ENCODE peak calls at places on chromosome 17, in six cellular contexts. I, U, B, R, K and M are unnamed samples.

GRCh38 chr17:31211352-31212012 is 85.6 kb downstream of the OMG start:
- DNase-seq in U (no peak), K (no peak), B (peak; percentile 51), R (no peak), I (peak; percentile 49), M (no peak)

GRCh38 chr17:42276609-42277341 is 584 bp upstream of the STAT5B start:
- DNase-seq in U (no peak), K (no peak), I (peak; percentile 92), B (peak; percentile 88), R (no peak), M (peak; percentile 69)

GRCh38 chr17:51598824-51599223 is 338.5 kb downstream of the UTP18 start:
- DNase-seq in U (no peak), I (no peak), R (peak; percentile 13), K (no peak), B (no peak), M (peak; percentile 57)

GRCh38 chr17:68101992-68102758 is 66.6 kb downstream of the KPNA2 start:
- DNase-seq in U (no peak), B (no peak), I (peak; percentile 22), R (no peak), K (no peak), M (no peak)

GRCh38 chr17:19249681-19250080 is 12.5 kb downstream of the EPN2 start:
- DNase-seq in R (no peak), B (no peak), U (no peak), K (no peak), I (peak; percentile 33), M (no peak)

GRCh38 chr17:8629371-8630226 is 926 bp downstream of the MYH10 start:
- DNase-seq in U (no peak), R (no peak), B (no peak), I (peak; percentile 58), K (no peak), M (peak; percentile 63)

GRCh38 chr17:63185420-63185819 is 219.4 kb downstream of the TANC2 start:
- DNase-seq in U (no peak), R (no peak), I (no peak), B (no peak), K (no peak), M (no peak)

GRCh38 chr17:65181237-65182061 is 44.3 kb downstream of the RGS9 start:
- DNase-seq in I (no peak), U (no peak), R (no peak), B (no peak), K (no peak), M (no peak)

GRCh38 chr17:45172541-45173286 is 11.0 kb downstream of the HEXIM2 start:
- DNase-seq in R (no peak), B (peak; percentile 72), K (no peak), I (peak; percentile 20), U (no peak), M (peak; percentile 75)

GRCh38 chr17:42132941-42133340 is 10.3 kb downstream of the HSPB9 start:
- DNase-seq in K (no peak), I (peak; percentile 91), B (peak; percentile 81), R (no peak), U (no peak), M (no peak)

GRCh38 chr17:623121-623520 is 91.5 kb downstream of the VPS53 start:
- DNase-seq in R (no peak), U (no peak), I (no peak), K (no peak), B (no peak), M (no peak)
- H3K14ac ChIP-seq in R (no peak overlapping the region), U (no peak overlapping the region), I (no peak overlapping the region), K (no peak overlapping the region), B (no peak overlapping the region), M (no peak overlapping the region)

GRCh38 chr17:77619851-77620250 is 338.7 kb upstream of the TNRC6C start:
- DNase-seq in I (peak; percentile 65), U (no peak), K (no peak), B (peak; percentile 86), R (no peak), M (no peak)

GRCh38 chr17:77619326-77619725 is 339.2 kb upstream of the TNRC6C start:
- DNase-seq in I (no peak), R (no peak), B (no peak), U (no peak), K (no peak), M (no peak)

GRCh38 chr17:77618173-77618572 is 340.3 kb upstream of the TNRC6C start:
- DNase-seq in K (no peak), I (no peak), R (no peak), B (no peak), U (no peak), M (no peak)

GRCh38 chr17:77617516-77617915 is 341.0 kb upstream of the TNRC6C start:
- DNase-seq in B (no peak), R (no peak), I (no peak), U (no peak), K (no peak), M (no peak)

GRCh38 chr17:77618731-77619130 is 339.8 kb upstream of the TNRC6C start:
- DNase-seq in I (no peak), B (no peak), U (no peak), R (no peak), K (no peak), M (no peak)
- H3K14ac ChIP-seq in I (no peak overlapping the region), B (no peak overlapping the region), U (no peak overlapping the region), R (no peak overlapping the region), K (no peak overlapping the region), M (no peak overlapping the region)

GRCh38 chr17:56675876-56676660 is 82.6 kb downstream of the NOG start:
- DNase-seq in U (no peak), B (no peak), K (no peak), R (no peak), I (no peak), M (no peak)
- H3K14ac ChIP-seq in U (no peak overlapping the region), B (no peak overlapping the region), K (no peak overlapping the region), R (no peak overlapping the region), I (no peak overlapping the region), M (no peak overlapping the region)

GRCh38 chr17:72169823-72170222 is 49.0 kb downstream of the SOX9 start:
- DNase-seq in I (no peak), U (no peak), R (no peak), K (no peak), B (no peak), M (no peak)
- H3K14ac ChIP-seq in I (no peak overlapping the region), U (no peak overlapping the region), R (no peak overlapping the region), K (no peak overlapping the region), B (no peak overlapping the region), M (no peak overlapping the region)

GRCh38 chr17:56755310-56755709 is 78.4 kb downstream of the C17orf67 start:
- DNase-seq in R (no peak), K (no peak), I (no peak), B (no peak), U (no peak), M (no peak)
- H3K14ac ChIP-seq in R (no peak overlapping the region), K (no peak overlapping the region), I (peak overlapping the region; percentile 44), B (peak overlapping the region; percentile 56), U (peak overlapping the region; percentile 63), M (no peak overlapping the region)

GRCh38 chr17:79745641-79746105 is 14.9 kb downstream of the ENPP7 start:
- DNase-seq in I (no peak), B (no peak), R (no peak), K (no peak), U (no peak), M (no peak)
- H3K14ac ChIP-seq in I (no peak overlapping the region), B (no peak overlapping the region), R (no peak overlapping the region), K (no peak overlapping the region), U (no peak overlapping the region), M (no peak overlapping the region)

DNA sequence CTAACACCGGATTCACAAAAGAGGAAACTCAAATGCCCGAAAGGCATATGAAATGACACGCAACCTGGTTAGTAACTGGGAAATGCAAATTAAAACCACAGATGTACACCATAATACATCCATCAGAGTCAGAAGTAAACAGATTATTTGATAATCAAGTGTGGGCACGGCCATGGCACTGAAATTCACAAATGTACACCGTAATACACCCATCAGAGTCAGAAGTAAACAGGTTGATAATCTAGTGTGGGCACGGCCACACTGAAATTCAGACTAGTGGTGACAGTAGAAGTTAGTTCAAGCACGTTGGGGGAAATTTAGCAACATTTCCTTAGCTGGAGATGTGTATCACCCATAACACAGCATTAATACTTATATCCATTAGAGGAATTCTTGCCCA is 172.0 kb upstream of the RPH3AL start:
- DNase-seq in B (no peak), R (no peak), K (no peak), I (no peak), U (no peak), M (no peak)
- H3K14ac ChIP-seq in B (no peak overlapping the region), R (no peak overlapping the region), K (no peak overlapping the region), I (no peak overlapping the region), U (no peak overlapping the region), M (no peak overlapping the region)

DNA sequence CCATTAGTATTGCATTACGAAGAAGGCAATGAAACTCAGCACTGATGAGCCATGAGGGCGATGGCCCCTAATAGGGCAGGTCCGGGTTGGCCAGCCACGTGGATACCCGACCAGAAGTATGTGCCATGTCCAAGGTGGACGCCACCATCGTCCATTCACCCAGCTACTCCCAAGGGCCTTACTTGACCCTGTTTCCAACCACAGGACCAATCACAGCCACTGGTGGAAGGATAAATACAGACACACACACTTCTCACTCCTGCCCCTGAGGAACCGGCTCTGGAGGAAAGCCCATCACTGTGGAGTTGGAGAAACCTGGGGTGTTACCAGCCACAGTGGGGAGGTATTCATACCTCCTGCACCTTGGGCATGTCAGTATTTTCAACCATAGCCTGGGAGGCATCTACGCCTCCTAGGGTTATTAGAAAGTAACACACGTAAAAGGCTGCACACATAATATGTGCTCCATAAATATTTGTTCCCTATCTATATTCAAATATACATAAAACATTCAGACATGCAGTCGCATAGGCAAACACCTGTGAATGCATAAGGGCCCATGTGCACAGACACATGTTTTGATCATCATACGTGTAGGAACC is 5.4 kb upstream of the ITGA3 start:
- DNase-seq in U (no peak), K (no peak), I (no peak), B (no peak), R (no peak), M (no peak)
- H3K14ac ChIP-seq in U (peak overlapping the region; percentile 56), K (no peak overlapping the region), I (peak overlapping the region; percentile 44), B (peak overlapping the region; percentile 88), R (no peak overlapping the region), M (no peak overlapping the region)